ENCODE peak calls at places on chromosomes 4 and X, in six cellular contexts. O is HCT116, U is WTC11, E is GM12878, D is K562, I is H1. J is an unnamed sample.

GRCh38 chrX:26845051-26845450 is 618.1 kb downstream of the PPP4R3C start:
- DNase-seq in O (no peak), I (no peak), U (no peak), D (no peak), E (no peak), J (no peak)

GRCh38 chrX:39670281-39670680 is 427.5 kb downstream of the BCOR start:
- DNase-seq in U (no peak), O (no peak), I (no peak), D (no peak), E (no peak), J (no peak)

GRCh38 chr4:146273204-146273901 is 59.0 kb downstream of the REELD1 start:
- DNase-seq in E (peak), D (no peak), I (no peak), O (no peak), U (no peak), J (no peak)

GRCh38 chrX:105975382-105975781 is 63.1 kb downstream of the SERPINA7 start:
- DNase-seq in U (no peak), I (no peak), E (no peak), O (peak), D (no peak), J (peak)

GRCh38 chr4:137635108-137635507 is 102.8 kb upstream of the PCDH18 start:
- DNase-seq in E (no peak), I (no peak), O (no peak), U (no peak), D (no peak), J (peak)

GRCh38 chr4:76597423-76597979 is 162.5 kb downstream of the SHROOM3 start:
- DNase-seq in D (no peak), I (no peak), U (no peak), O (no peak), E (no peak), J (no peak)

GRCh38 chrX:37462346-37462745 is 109.1 kb upstream of the LANCL3 start:
- DNase-seq in D (no peak), I (no peak), E (no peak), U (no peak), O (no peak), J (no peak)

GRCh38 chrX:47571215-47571614 is 10.2 kb downstream of the ARAF start:
- DNase-seq in E (no peak), O (no peak), U (no peak), I (no peak), D (no peak), J (no peak)

GRCh38 chr4:83686166-83686565 is 150.3 kb downstream of the GPAT3 start:
- DNase-seq in U (no peak), I (no peak), D (no peak), O (no peak), E (no peak), J (no peak)

GRCh38 chr4:183443609-183444148 is 757 bp upstream of the CDKN2AIP start:
- DNase-seq in O (no peak), U (peak), D (no peak), E (no peak), I (peak), J (no peak)

GRCh38 chr4:3250956-3251690 is 2.2 kb downstream of the MSANTD1 start:
- DNase-seq in D (no peak), E (no peak), O (no peak), U (no peak), I (no peak), J (no peak)
- TF ChIP-seq ATF3 in D (no peak), E (no peak), O (no peak), U (no peak), I (no peak), J (no peak)

DNA sequence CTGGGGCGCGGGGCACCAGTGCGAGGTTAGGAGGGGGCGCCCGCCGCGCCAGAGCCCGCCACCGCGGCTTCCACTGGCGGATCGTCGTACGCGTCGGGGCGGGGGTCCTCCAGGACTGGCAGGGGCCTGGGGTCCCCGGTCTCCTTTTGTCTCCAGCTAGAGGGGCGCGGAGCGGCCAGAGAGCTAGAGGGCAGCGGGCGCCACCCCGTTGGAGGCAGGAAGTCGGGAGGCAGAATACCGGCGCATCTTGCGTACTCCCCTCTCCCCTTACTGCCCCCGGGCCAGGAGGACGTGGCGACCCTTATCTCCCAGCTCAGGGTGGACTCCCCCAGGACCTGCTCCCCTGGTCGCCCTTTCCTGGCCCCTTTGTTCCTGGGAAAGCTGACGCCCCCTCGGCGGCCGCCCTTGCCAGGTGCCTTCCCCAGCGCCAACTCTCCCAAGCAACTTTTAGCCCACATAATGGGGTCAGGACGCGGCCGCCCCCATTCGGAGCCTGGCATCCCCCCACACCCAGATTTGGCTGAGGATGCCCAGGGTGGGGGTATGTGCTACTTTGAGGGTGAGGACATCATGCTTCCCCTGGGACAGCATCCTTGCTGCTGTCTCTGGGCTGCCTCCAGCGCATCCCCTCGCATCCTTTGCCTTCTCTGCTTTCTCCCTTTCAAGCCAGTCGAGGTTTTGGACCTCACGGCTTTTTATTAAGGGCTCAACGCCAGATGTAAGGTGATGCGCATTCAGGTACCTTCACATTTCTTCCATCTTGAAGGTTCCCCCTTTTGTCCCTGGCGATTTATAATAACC is 976 bp downstream of the CNKSR2 start:
- DNase-seq in D (no peak), O (no peak), E (no peak), U (peak), I (no peak), J (no peak)
- TF ChIP-seq ATF3 in D (no peak), O (no peak), E (no peak), U (no peak), I (no peak), J (no peak)

GRCh38 chrX:70293621-70294020 is 3.7 kb downstream of the KIF4A start:
- DNase-seq in E (no peak), D (no peak), U (no peak), I (no peak), O (no peak), J (no peak)
- TF ChIP-seq ATF3 in E (no peak), D (no peak), U (no peak), I (no peak), O (no peak), J (no peak)

DNA sequence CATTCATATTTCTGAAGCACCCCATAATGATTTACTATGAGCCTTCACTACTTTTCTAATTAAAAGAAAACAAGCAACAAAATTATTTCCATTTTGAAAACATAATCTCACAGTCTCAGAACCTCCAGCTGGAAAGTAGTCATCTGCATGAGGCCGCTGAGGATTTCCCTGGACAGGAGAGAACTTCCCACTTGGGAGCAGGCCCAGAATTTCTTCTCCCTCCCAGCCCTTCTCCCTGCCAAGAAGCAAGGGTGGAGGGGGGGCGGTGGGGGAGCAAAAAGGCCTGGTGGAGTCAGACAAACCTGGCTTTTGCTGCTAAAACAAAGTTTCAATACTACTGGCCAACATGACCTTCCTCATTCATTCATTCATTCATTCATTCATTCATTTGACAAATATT is 167.3 kb downstream of the PJA1 start:
- DNase-seq in O (no peak), I (no peak), E (no peak), D (no peak), U (no peak), J (no peak)
- TF ChIP-seq ATF3 in O (no peak), I (no peak), E (no peak), D (no peak), U (no peak), J (no peak)

GRCh38 chr4:26874110-26874509 is 13.5 kb downstream of the STIM2 start:
- DNase-seq in U (peak), E (no peak), O (no peak), I (no peak), D (no peak), J (no peak)
- TF ChIP-seq ATF3 in U (no peak), E (no peak), O (no peak), I (no peak), D (no peak), J (no peak)

DNA sequence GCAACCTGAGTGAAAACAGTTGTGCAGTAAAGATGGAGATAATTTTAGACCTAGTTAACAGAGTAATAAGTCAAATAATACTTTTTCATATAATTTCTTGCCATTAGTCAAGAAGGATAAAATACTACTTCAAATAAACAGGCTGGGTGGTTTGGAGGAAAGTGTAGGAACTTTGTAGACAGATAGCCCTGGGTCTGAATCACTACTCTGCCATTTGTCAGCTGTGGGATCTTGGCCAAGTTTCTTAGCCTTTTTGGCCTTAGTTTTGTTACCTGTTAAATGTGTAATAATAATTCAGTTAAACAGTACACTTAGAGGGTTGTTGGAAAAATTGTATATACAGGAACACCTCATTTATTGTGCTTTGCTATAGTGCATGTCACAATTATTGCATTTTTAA is 163.6 kb downstream of the NPNT start:
- DNase-seq in U (no peak), E (no peak), D (no peak), I (no peak), O (no peak), J (no peak)
- TF ChIP-seq ATF3 in U (no peak), E (no peak), D (no peak), I (no peak), O (no peak), J (no peak)